ENCODE peak calls at places on chromosomes 5 and 9, in nine cellular contexts. One of them, this sample, is unnamed.

GRCh38 chr9:120650352-120650751 is 63.9 kb downstream of the MEGF9 start:
- DNase-seq in mesothelial cell of epicardium: no peak
- DNase-seq in stimulated activated effector memory CD8-positive, alpha-beta T cell treated with anti-CD3 and anti-CD28 coated beads, Interleukin-12 subunit alpha, Interleukin-12 subunit beta, amount 100 ng/mL, for 72 hours: no peak
- DNase-seq in activated CD4-positive, alpha-beta T cell treated with anti-CD3 and anti-CD28 coated beads for 36 hours: no peak
- DNase-seq in SK-N-DZ: no peak
- DNase-seq in activated T-cell treated with anti-CD3 and anti-CD28 coated beads, Interleukin-2, amount 50 U/mL, for 72 hours: no peak
- DNase-seq in globus pallidus: no peak
- DNase-seq in tibial artery: no peak
- DNase-seq in cerebellum: no peak
- DNase-seq in this sample: no peak

GRCh38 chr9:19934301-19934868 is 145.5 kb upstream of the SLC24A2 start:
- DNase-seq in SK-N-DZ: no peak
- DNase-seq in mesothelial cell of epicardium: no peak
- DNase-seq in activated CD4-positive, alpha-beta T cell treated with anti-CD3 and anti-CD28 coated beads for 36 hours: peak
- DNase-seq in stimulated activated effector memory CD8-positive, alpha-beta T cell treated with anti-CD3 and anti-CD28 coated beads, Interleukin-12 subunit alpha, Interleukin-12 subunit beta, amount 100 ng/mL, for 72 hours: no peak
- DNase-seq in tibial artery: peak
- DNase-seq in cerebellum: no peak
- DNase-seq in activated T-cell treated with anti-CD3 and anti-CD28 coated beads, Interleukin-2, amount 50 U/mL, for 72 hours: no peak
- DNase-seq in globus pallidus: no peak
- DNase-seq in this sample: no peak

GRCh38 chr5:150081541-150082283 is 4.6 kb downstream of the CSF1R start:
- DNase-seq in stimulated activated effector memory CD8-positive, alpha-beta T cell treated with anti-CD3 and anti-CD28 coated beads, Interleukin-12 subunit alpha, Interleukin-12 subunit beta, amount 100 ng/mL, for 72 hours: no peak
- DNase-seq in SK-N-DZ: no peak
- DNase-seq in tibial artery: peak
- DNase-seq in activated CD4-positive, alpha-beta T cell treated with anti-CD3 and anti-CD28 coated beads for 36 hours: no peak
- DNase-seq in cerebellum: no peak
- DNase-seq in activated T-cell treated with anti-CD3 and anti-CD28 coated beads, Interleukin-2, amount 50 U/mL, for 72 hours: peak
- DNase-seq in mesothelial cell of epicardium: no peak
- DNase-seq in globus pallidus: peak
- DNase-seq in this sample: no peak

GRCh38 chr5:36450229-36451024 is 148.7 kb upstream of the RANBP3L start:
- DNase-seq in SK-N-DZ: no peak
- DNase-seq in globus pallidus: no peak
- DNase-seq in activated T-cell treated with anti-CD3 and anti-CD28 coated beads, Interleukin-2, amount 50 U/mL, for 72 hours: no peak
- DNase-seq in activated CD4-positive, alpha-beta T cell treated with anti-CD3 and anti-CD28 coated beads for 36 hours: no peak
- DNase-seq in stimulated activated effector memory CD8-positive, alpha-beta T cell treated with anti-CD3 and anti-CD28 coated beads, Interleukin-12 subunit alpha, Interleukin-12 subunit beta, amount 100 ng/mL, for 72 hours: no peak
- DNase-seq in mesothelial cell of epicardium: no peak
- DNase-seq in tibial artery: no peak
- DNase-seq in cerebellum: no peak
- DNase-seq in this sample: no peak

GRCh38 chr5:150484964-150485769 is 22.8 kb upstream of the NDST1 start:
- DNase-seq in SK-N-DZ: peak
- DNase-seq in globus pallidus: no peak
- DNase-seq in tibial artery: no peak
- DNase-seq in cerebellum: no peak
- DNase-seq in mesothelial cell of epicardium: no peak
- DNase-seq in stimulated activated effector memory CD8-positive, alpha-beta T cell treated with anti-CD3 and anti-CD28 coated beads, Interleukin-12 subunit alpha, Interleukin-12 subunit beta, amount 100 ng/mL, for 72 hours: no peak
- DNase-seq in activated CD4-positive, alpha-beta T cell treated with anti-CD3 and anti-CD28 coated beads for 36 hours: no peak
- DNase-seq in activated T-cell treated with anti-CD3 and anti-CD28 coated beads, Interleukin-2, amount 50 U/mL, for 72 hours: no peak
- DNase-seq in this sample: no peak

GRCh38 chr5:2006193-2006970 is 123.7 kb upstream of the IRX4 start:
- DNase-seq in stimulated activated effector memory CD8-positive, alpha-beta T cell treated with anti-CD3 and anti-CD28 coated beads, Interleukin-12 subunit alpha, Interleukin-12 subunit beta, amount 100 ng/mL, for 72 hours: no peak
- DNase-seq in mesothelial cell of epicardium: no peak
- DNase-seq in activated T-cell treated with anti-CD3 and anti-CD28 coated beads, Interleukin-2, amount 50 U/mL, for 72 hours: no peak
- DNase-seq in globus pallidus: no peak
- DNase-seq in activated CD4-positive, alpha-beta T cell treated with anti-CD3 and anti-CD28 coated beads for 36 hours: no peak
- DNase-seq in tibial artery: no peak
- DNase-seq in cerebellum: no peak
- DNase-seq in SK-N-DZ: no peak
- DNase-seq in this sample: no peak

GRCh38 chr5:128144491-128144890 is 60.9 kb downstream of the SLC12A2 start:
- DNase-seq in activated T-cell treated with anti-CD3 and anti-CD28 coated beads, Interleukin-2, amount 50 U/mL, for 72 hours: no peak
- DNase-seq in cerebellum: no peak
- DNase-seq in SK-N-DZ: no peak
- DNase-seq in activated CD4-positive, alpha-beta T cell treated with anti-CD3 and anti-CD28 coated beads for 36 hours: no peak
- DNase-seq in globus pallidus: peak
- DNase-seq in stimulated activated effector memory CD8-positive, alpha-beta T cell treated with anti-CD3 and anti-CD28 coated beads, Interleukin-12 subunit alpha, Interleukin-12 subunit beta, amount 100 ng/mL, for 72 hours: no peak
- DNase-seq in mesothelial cell of epicardium: no peak
- DNase-seq in tibial artery: no peak
- DNase-seq in this sample: no peak

GRCh38 chr5:165325201-165325600 is 1819.8 kb downstream of the MAT2B start:
- DNase-seq in mesothelial cell of epicardium: no peak
- DNase-seq in activated T-cell treated with anti-CD3 and anti-CD28 coated beads, Interleukin-2, amount 50 U/mL, for 72 hours: no peak
- DNase-seq in globus pallidus: no peak
- DNase-seq in activated CD4-positive, alpha-beta T cell treated with anti-CD3 and anti-CD28 coated beads for 36 hours: no peak
- DNase-seq in cerebellum: no peak
- DNase-seq in tibial artery: no peak
- DNase-seq in stimulated activated effector memory CD8-positive, alpha-beta T cell treated with anti-CD3 and anti-CD28 coated beads, Interleukin-12 subunit alpha, Interleukin-12 subunit beta, amount 100 ng/mL, for 72 hours: no peak
- DNase-seq in SK-N-DZ: no peak
- DNase-seq in this sample: no peak

GRCh38 chr5:37816883-37817282 is 23.0 kb downstream of the GDNF start:
- DNase-seq in tibial artery: no peak
- DNase-seq in cerebellum: peak
- DNase-seq in activated CD4-positive, alpha-beta T cell treated with anti-CD3 and anti-CD28 coated beads for 36 hours: no peak
- DNase-seq in globus pallidus: peak
- DNase-seq in activated T-cell treated with anti-CD3 and anti-CD28 coated beads, Interleukin-2, amount 50 U/mL, for 72 hours: no peak
- DNase-seq in stimulated activated effector memory CD8-positive, alpha-beta T cell treated with anti-CD3 and anti-CD28 coated beads, Interleukin-12 subunit alpha, Interleukin-12 subunit beta, amount 100 ng/mL, for 72 hours: no peak
- DNase-seq in SK-N-DZ: no peak
- DNase-seq in mesothelial cell of epicardium: no peak
- DNase-seq in this sample: peak

This sample was measured in foreskin melanocyte.